ENCODE peak calls at places on chromosomes 16 and 17, in six cellular contexts. One of them, this sample, is unnamed.

GRCh38 chr16:50276128-50276444 is 9.7 kb downstream of the ADCY7 start:
- DNase-seq in GM04504: no peak
- DNase-seq in fibroblast of the aortic adventitia: no peak
- DNase-seq in GDM1: no peak
- DNase-seq in T-cell: no peak
- DNase-seq in activated CD8-positive, alpha-beta memory T cell treated with anti-CD3 and anti-CD28 coated beads for 1 hour: no peak
- DNase-seq in this sample: no peak

GRCh38 chr17:77281904-77282367 is 141.2 kb downstream of the SEC14L1 start:
- DNase-seq in GM04504: no peak
- DNase-seq in fibroblast of the aortic adventitia: no peak
- DNase-seq in GDM1: no peak
- DNase-seq in T-cell: no peak
- DNase-seq in activated CD8-positive, alpha-beta memory T cell treated with anti-CD3 and anti-CD28 coated beads for 1 hour: no peak
- DNase-seq in this sample: no peak

GRCh38 chr16:75424096-75424762 is 9.1 kb downstream of the CFDP1 start:
- DNase-seq in GM04504: no peak
- DNase-seq in fibroblast of the aortic adventitia: peak
- DNase-seq in GDM1: no peak
- DNase-seq in T-cell: no peak
- DNase-seq in activated CD8-positive, alpha-beta memory T cell treated with anti-CD3 and anti-CD28 coated beads for 1 hour: no peak
- DNase-seq in this sample: no peak

GRCh38 chr16:1768061-1768766 is 3.1 kb downstream of the NME3 start:
- DNase-seq in GM04504: no peak
- DNase-seq in fibroblast of the aortic adventitia: no peak
- DNase-seq in GDM1: no peak
- DNase-seq in T-cell: no peak
- DNase-seq in activated CD8-positive, alpha-beta memory T cell treated with anti-CD3 and anti-CD28 coated beads for 1 hour: no peak
- DNase-seq in this sample: no peak

GRCh38 chr17:76682306-76682705 is 28.5 kb downstream of the MXRA7 start:
- DNase-seq in GM04504: no peak
- DNase-seq in fibroblast of the aortic adventitia: peak
- DNase-seq in GDM1: no peak
- DNase-seq in T-cell: no peak
- DNase-seq in activated CD8-positive, alpha-beta memory T cell treated with anti-CD3 and anti-CD28 coated beads for 1 hour: no peak
- DNase-seq in this sample: no peak

GRCh38 chr16:918068-918467 is 52.7 kb downstream of the LMF1 start:
- DNase-seq in GM04504: no peak
- DNase-seq in fibroblast of the aortic adventitia: no peak
- DNase-seq in GDM1: no peak
- DNase-seq in T-cell: no peak
- DNase-seq in activated CD8-positive, alpha-beta memory T cell treated with anti-CD3 and anti-CD28 coated beads for 1 hour: no peak
- DNase-seq in this sample: no peak

GRCh38 chr17:72390675-72391501 is 270.1 kb downstream of the SOX9 start:
- DNase-seq in GM04504: no peak
- DNase-seq in fibroblast of the aortic adventitia: no peak
- DNase-seq in GDM1: no peak
- DNase-seq in T-cell: no peak
- DNase-seq in activated CD8-positive, alpha-beta memory T cell treated with anti-CD3 and anti-CD28 coated beads for 1 hour: no peak
- DNase-seq in this sample: no peak

GRCh38 chr17:72336026-72336803 is 215.4 kb downstream of the SOX9 start:
- DNase-seq in GM04504: no peak
- DNase-seq in fibroblast of the aortic adventitia: no peak
- DNase-seq in GDM1: no peak
- DNase-seq in T-cell: no peak
- DNase-seq in activated CD8-positive, alpha-beta memory T cell treated with anti-CD3 and anti-CD28 coated beads for 1 hour: no peak
- DNase-seq in this sample: no peak

GRCh38 chr16:8931864-8932263 is 31.8 kb downstream of the USP7 start:
- DNase-seq in GM04504: peak
- DNase-seq in fibroblast of the aortic adventitia: peak
- DNase-seq in GDM1: peak
- DNase-seq in T-cell: peak
- DNase-seq in activated CD8-positive, alpha-beta memory T cell treated with anti-CD3 and anti-CD28 coated beads for 1 hour: peak
- DNase-seq in this sample: no peak

GRCh38 chr16:27436065-27436464 is 34.1 kb downstream of the IL21R start:
- DNase-seq in GM04504: no peak
- DNase-seq in fibroblast of the aortic adventitia: no peak
- DNase-seq in GDM1: no peak
- DNase-seq in T-cell: no peak
- DNase-seq in activated CD8-positive, alpha-beta memory T cell treated with anti-CD3 and anti-CD28 coated beads for 1 hour: no peak
- DNase-seq in this sample: no peak

This sample was measured in NCI-H446 treated with DMSO at 0.1 percent for 48 hours.